ENCODE peak calls at places on chromosomes 3 and 15, in five cellular contexts. V is cardiac fibroblast, N is GM23248, G is spleen, Q is A549. Y is an unnamed sample.

GRCh38 chr3:58540176-58540863 is 3.3 kb upstream of the ACOX2 start:
- DNase-seq in V (no peak), N (no peak), G (no peak), Q (no peak), Y (no peak)

GRCh38 chr3:179093807-179094206 is 22.2 kb upstream of the ZMAT3 start:
- DNase-seq in V (no peak), N (peak; percentile 38), G (no peak), Q (no peak), Y (no peak)

GRCh38 chr3:139477710-139478640 is 1.7 kb upstream of the RBP2 start:
- DNase-seq in V (no peak), N (no peak), G (no peak), Q (no peak), Y (no peak)

GRCh38 chr3:57848177-57848738 is 92.1 kb downstream of the SLMAP start:
- DNase-seq in V (no peak), N (no peak), G (no peak), Q (no peak), Y (no peak)

GRCh38 chr15:62464705-62465104 is 299.6 kb upstream of the C2CD4B start:
- DNase-seq in V (peak; percentile 52), N (peak; percentile 79), G (no peak), Q (no peak), Y (peak; percentile 61)

GRCh38 chr3:183826448-183826847 is 1.1 kb upstream of the MAP6D1 start:
- DNase-seq in V (no peak), N (no peak), G (peak; percentile 67), Q (no peak), Y (no peak)

GRCh38 chr3:156483426-156483825 is 71.5 kb downstream of the SSR3 start:
- DNase-seq in V (peak; percentile 74), N (peak; percentile 92), G (no peak), Q (no peak), Y (peak; percentile 82)

GRCh38 chr3:119600732-119601131 is 3.0 kb downstream of the PLA1A start:
- DNase-seq in V (no peak), N (peak; percentile 25), G (peak; percentile 79), Q (peak; percentile 12), Y (no peak)

GRCh38 chr3:66486646-66487045 is 14.2 kb downstream of the LRIG1 start:
- DNase-seq in V (peak; percentile 39), N (peak; percentile 88), G (no peak), Q (no peak), Y (peak; percentile 93)

GRCh38 chr3:42169579-42169978 is 78.4 kb downstream of the TRAK1 start:
- DNase-seq in V (no peak), N (no peak), G (no peak), Q (no peak), Y (no peak)

GRCh38 chr3:172447611-172448579 is at the start of gene GHSR:
- DNase-seq in V (no peak), N (no peak), G (no peak), Q (no peak), Y (no peak)

GRCh38 chr3:107969994-107970896 is 120.6 kb downstream of the CD47 start:
- DNase-seq in V (peak; percentile 96), N (peak; percentile 18), G (no peak), Q (peak; percentile 12), Y (peak; percentile 85)

GRCh38 chr15:70286110-70286806 is 188.5 kb upstream of the TLE3 start:
- DNase-seq in V (no peak), N (no peak), G (no peak), Q (no peak), Y (no peak)

GRCh38 chr3:34212671-34213070 is 414.2 kb downstream of the PDCD6IP start:
- DNase-seq in V (peak; percentile 52), N (peak; percentile 33), G (no peak), Q (no peak), Y (peak; percentile 41)

GRCh38 chr3:9553949-9554513 is 409 bp upstream of the LHFPL4 start:
- DNase-seq in V (no peak), N (no peak), G (peak; percentile 50), Q (no peak), Y (no peak)

GRCh38 chr15:48644827-48645557 is 517 bp downstream of the FBN1 start:
- DNase-seq in V (peak; percentile 72), N (peak; percentile 78), G (peak; percentile 78), Q (peak; percentile 58), Y (peak; percentile 57)

GRCh38 chr15:68528891-68529290 is 49.9 kb upstream of the CORO2B start:
- DNase-seq in V (peak; percentile 80), N (no peak), G (no peak), Q (no peak), Y (peak; percentile 60)

GRCh38 chr3:171169443-171169842 is 142.9 kb upstream of the SLC2A2 start:
- DNase-seq in V (no peak), N (no peak), G (no peak), Q (no peak), Y (no peak)

GRCh38 chr3:131033480-131034080 is 6.9 kb downstream of the NEK11 start:
- DNase-seq in V (peak; percentile 69), N (peak; percentile 45), G (no peak), Q (peak; percentile 40), Y (peak; percentile 72)

GRCh38 chr3:76872999-76873398 is 166.9 kb upstream of the ROBO2 start:
- DNase-seq in V (no peak), N (no peak), G (no peak), Q (no peak), Y (no peak)

GRCh38 chr3:12232785-12233317 is 56.0 kb upstream of the PPARG start:
- DNase-seq in V (no peak), N (no peak), G (no peak), Q (no peak), Y (no peak)

GRCh38 chr3:179100652-179101051 is 29.0 kb upstream of the ZMAT3 start:
- DNase-seq in V (no peak), N (peak; percentile 65), G (no peak), Q (no peak), Y (no peak)

GRCh38 chr3:177331203-177331602 is 133.9 kb upstream of the TBL1XR1 start:
- DNase-seq in V (no peak), N (no peak), G (no peak), Q (no peak), Y (no peak)

GRCh38 chr3:132183811-132184210 is 133.4 kb upstream of the ACP3 start:
- DNase-seq in V (no peak), N (no peak), G (no peak), Q (no peak), Y (no peak)

GRCh38 chr3:113736548-113737089 is 9.4 kb downstream of the NAA50 start:
- DNase-seq in V (peak; percentile 80), N (peak; percentile 79), G (no peak), Q (peak; percentile 57), Y (peak; percentile 86)

GRCh38 chr15:88834211-88834812 is 31.1 kb downstream of the ACAN start:
- DNase-seq in V (peak; percentile 68), N (peak; percentile 15), G (peak; percentile 80), Q (peak; percentile 44), Y (peak; percentile 74)

GRCh38 chr3:121817753-121818152 is 17.1 kb downstream of the IQCB1 start:
- DNase-seq in V (no peak), N (no peak), G (no peak), Q (no peak), Y (no peak)

GRCh38 chr3:160707187-160707789 is 30.3 kb downstream of the ARL14 start:
- DNase-seq in V (peak; percentile 71), N (peak; percentile 67), G (no peak), Q (peak; percentile 60), Y (peak; percentile 72)

GRCh38 chr3:10583798-10584708 is 78.7 kb upstream of the ATP2B2 start:
- DNase-seq in V (no peak), N (no peak), G (no peak), Q (no peak), Y (no peak)

GRCh38 chr3:159840900-159841299 is 147.7 kb upstream of the IL12A start:
- DNase-seq in V (peak; percentile 42), N (no peak), G (no peak), Q (peak; percentile 64), Y (peak; percentile 27)

GRCh38 chr3:117637666-117638065 is 928.1 kb downstream of the TUSC7 start:
- DNase-seq in V (no peak), N (no peak), G (no peak), Q (no peak), Y (no peak)

GRCh38 chr3:16801698-16802097 is 83.1 kb upstream of the PLCL2 start:
- DNase-seq in V (peak; percentile 14), N (peak; percentile 25), G (no peak), Q (no peak), Y (no peak)

GRCh38 chr15:45641374-45641778 is 6.5 kb downstream of the SQOR start:
- DNase-seq in V (peak; percentile 85), N (peak; percentile 94), G (no peak), Q (peak; percentile 93), Y (peak; percentile 94)

GRCh38 chr3:172003146-172003545 is 36.2 kb upstream of the FNDC3B start:
- DNase-seq in V (no peak), N (no peak), G (no peak), Q (peak; percentile 46), Y (no peak)

GRCh38 chr15:29233566-29233965 is 36.1 kb downstream of the NSMCE3 start:
- DNase-seq in V (no peak), N (peak; percentile 22), G (no peak), Q (no peak), Y (no peak)

GRCh38 chr3:157513585-157513984 is 10.4 kb upstream of the VEPH1 start:
- DNase-seq in V (no peak), N (no peak), G (no peak), Q (no peak), Y (no peak)

GRCh38 chr3:120224249-120224648 is 60.8 kb downstream of the GPR156 start:
- DNase-seq in V (no peak), N (no peak), G (no peak), Q (no peak), Y (no peak)

GRCh38 chr15:77067691-77068367 is 3.1 kb downstream of the TSPAN3 start:
- DNase-seq in V (no peak), N (no peak), G (no peak), Q (no peak), Y (no peak)

GRCh38 chr3:129506272-129506742 is 22.1 kb upstream of the RHO start:
- DNase-seq in V (no peak), N (no peak), G (peak; percentile 32), Q (no peak), Y (no peak)

GRCh38 chr3:65004316-65004715 is 316.5 kb upstream of the ADAMTS9 start:
- DNase-seq in V (no peak), N (no peak), G (no peak), Q (no peak), Y (no peak)

GRCh38 chr3:52218026-52218425 is 7.4 kb downstream of the TLR9 start:
- DNase-seq in V (no peak), N (no peak), G (peak; percentile 55), Q (no peak), Y (no peak)
- H3K4me3 ChIP-seq in V (no peak overlapping the region), N (no peak overlapping the region), G (no peak overlapping the region), Q (no peak overlapping the region), Y (no peak overlapping the region)

GRCh38 chr3:25781145-25781757 is 2.0 kb downstream of the NGLY1 start:
- DNase-seq in V (no peak), N (no peak), G (no peak), Q (no peak), Y (no peak)
- H3K4me3 ChIP-seq in V (no peak overlapping the region), N (no peak overlapping the region), G (no peak overlapping the region), Q (no peak overlapping the region), Y (no peak overlapping the region)

GRCh38 chr3:135224963-135225362 is 429.9 kb downstream of the EPHB1 start:
- DNase-seq in V (no peak), N (no peak), G (no peak), Q (no peak), Y (no peak)
- H3K4me3 ChIP-seq in V (no peak overlapping the region), N (no peak overlapping the region), G (no peak overlapping the region), Q (no peak overlapping the region), Y (no peak overlapping the region)

GRCh38 chr15:30992465-30992864 is 1.0 kb upstream of the MTMR10 start:
- DNase-seq in V (no peak), N (peak; percentile 6), G (no peak), Q (peak; percentile 40), Y (no peak)
- H3K4me3 ChIP-seq in V (no peak overlapping the region), N (peak overlapping the region; percentile 94), G (peak overlapping the region; percentile 82), Q (peak overlapping the region; percentile 78), Y (peak overlapping the region; percentile 89)

Y was measured in fibroblast of the aortic adventitia.